ENCODE peak calls at places on chromosomes 2 and 18, in nine cellular contexts. X is IMR-90; A is endothelial cell; V is mucosa of gallbladder; D is activated effector memory CD4-positive, alpha-beta T cell treated with anti-CD3 and anti-CD28 coated beads, Interleukin-2, amount 50 U/mL, for 16 hours; Q is NCI-H1092 treated with DMSO at 0.1 percent for 48 hours; W is left kidney; Z is iPS-NIHi11; B is retinal pigment epithelial cell. C is an unnamed sample.

GRCh38 chr2:46943881-46944798 is 28.5 kb upstream of the MCFD2 start:
- DNase-seq in X (no peak), A (no peak), V (no peak), D (peak), Q (no peak), W (no peak), Z (no peak), B (no peak), C (no peak)

GRCh38 chr2:14861201-14861600 is 228.7 kb downstream of the LRATD1 start:
- DNase-seq in X (no peak), A (no peak), V (no peak), D (no peak), Q (no peak), W (no peak), Z (no peak), B (no peak), C (no peak)

GRCh38 chr18:21629089-21629832 is 17.1 kb downstream of the SNRPD1 start:
- DNase-seq in X (no peak), A (peak), V (no peak), D (no peak), Q (no peak), W (no peak), Z (no peak), B (no peak), C (no peak)

GRCh38 chr2:113078350-113078839 is 10.6 kb downstream of the IL1F10 start:
- DNase-seq in X (no peak), A (no peak), V (peak), D (no peak), Q (no peak), W (peak), Z (no peak), B (no peak), C (no peak)

GRCh38 chr2:164186596-164186995 is 434.7 kb downstream of the GRB14 start:
- DNase-seq in X (no peak), A (no peak), V (no peak), D (no peak), Q (no peak), W (no peak), Z (no peak), B (no peak), C (no peak)

GRCh38 chr2:40448476-40449079 is 3.3 kb downstream of the SLC8A1 start:
- DNase-seq in X (peak), A (peak), V (no peak), D (no peak), Q (peak), W (peak), Z (peak), B (no peak), C (peak)

GRCh38 chr2:218021536-218022071 is 18.8 kb upstream of the TNS1 start:
- DNase-seq in X (no peak), A (no peak), V (no peak), D (peak), Q (no peak), W (no peak), Z (no peak), B (no peak), C (no peak)

GRCh38 chr2:128644745-128645256 is 326.1 kb upstream of the HS6ST1 start:
- DNase-seq in X (no peak), A (no peak), V (no peak), D (no peak), Q (no peak), W (no peak), Z (peak), B (no peak), C (peak)

GRCh38 chr2:163345795-163346573 is 389.8 kb downstream of the FIGN start:
- DNase-seq in X (peak), A (peak), V (no peak), D (no peak), Q (peak), W (peak), Z (peak), B (no peak), C (peak)

GRCh38 chr2:11602563-11603182 is 67.3 kb downstream of the NTSR2 start:
- DNase-seq in X (no peak), A (no peak), V (no peak), D (no peak), Q (no peak), W (no peak), Z (no peak), B (no peak), C (no peak)

GRCh38 chr18:23212161-23212560 is 76.9 kb downstream of the CABLES1 start:
- DNase-seq in X (no peak), A (no peak), V (no peak), D (no peak), Q (no peak), W (no peak), Z (no peak), B (no peak), C (no peak)

GRCh38 chr2:17643031-17643615 is 102.6 kb downstream of the VSNL1 start:
- DNase-seq in X (peak), A (no peak), V (peak), D (no peak), Q (no peak), W (no peak), Z (peak), B (peak), C (no peak)

GRCh38 chr2:28375742-28376631 is 16.7 kb upstream of the FOSL2 start:
- DNase-seq in X (no peak), A (no peak), V (no peak), D (no peak), Q (no peak), W (no peak), Z (no peak), B (no peak), C (no peak)

GRCh38 chr2:43084699-43085091 is 141.7 kb downstream of the ZFP36L2 start:
- DNase-seq in X (peak), A (no peak), V (peak), D (peak), Q (no peak), W (peak), Z (no peak), B (no peak), C (peak)

GRCh38 chr2:203713381-203713780 is 6.9 kb downstream of the CD28 start:
- DNase-seq in X (no peak), A (no peak), V (no peak), D (no peak), Q (no peak), W (no peak), Z (no peak), B (no peak), C (no peak)

GRCh38 chr2:8590940-8591339 is 90.9 kb upstream of the ID2 start:
- DNase-seq in X (no peak), A (no peak), V (no peak), D (no peak), Q (no peak), W (peak), Z (no peak), B (no peak), C (no peak)

GRCh38 chr2:9830685-9831410 is 12.4 kb upstream of the TAF1B start:
- DNase-seq in X (no peak), A (no peak), V (no peak), D (no peak), Q (no peak), W (peak), Z (no peak), B (no peak), C (no peak)

GRCh38 chr2:197130318-197130717 is 180.3 kb downstream of the ANKRD44 start:
- DNase-seq in X (no peak), A (no peak), V (no peak), D (no peak), Q (no peak), W (no peak), Z (no peak), B (no peak), C (no peak)

GRCh38 chr2:156659694-156660093 is 223.5 kb downstream of the GPD2 start:
- DNase-seq in X (no peak), A (no peak), V (no peak), D (no peak), Q (no peak), W (no peak), Z (no peak), B (no peak), C (no peak)

GRCh38 chr2:133568172-133568571 is at the start of gene NCKAP5:
- DNase-seq in X (peak), A (no peak), V (peak), D (no peak), Q (no peak), W (peak), Z (no peak), B (no peak), C (peak)

GRCh38 chr2:129428086-129428660 is 551.3 kb upstream of the RAB6C start:
- DNase-seq in X (no peak), A (no peak), V (no peak), D (no peak), Q (no peak), W (no peak), Z (no peak), B (no peak), C (no peak)

GRCh38 chr2:147623328-147623727 is 221.5 kb upstream of the ACVR2A start:
- DNase-seq in X (no peak), A (no peak), V (no peak), D (no peak), Q (no peak), W (no peak), Z (no peak), B (no peak), C (no peak)

GRCh38 chr2:149049142-149049541 is 10.6 kb downstream of the LYPD6B start:
- DNase-seq in X (peak), A (no peak), V (no peak), D (no peak), Q (no peak), W (no peak), Z (no peak), B (no peak), C (no peak)

GRCh38 chr2:174749793-174750192 is 14.5 kb downstream of the CHRNA1 start:
- DNase-seq in X (no peak), A (no peak), V (no peak), D (no peak), Q (no peak), W (no peak), Z (no peak), B (no peak), C (no peak)

C was measured in retina.